ENCODE peak calls at places on chromosomes 3 and 15, in nine cellular contexts. O is NB4, D is uterus, C is lower leg skin, N is esophagus muscularis mucosa, L is K562, M is tibial nerve, X is ovary, J is sigmoid colon. S is an unnamed sample.

GRCh38 chr3:177622520-177622919 is 425.2 kb upstream of the TBL1XR1 start:
- DNase-seq in D (no peak), C (no peak), M (no peak), X (no peak), N (no peak), J (no peak), O (no peak), L (no peak), S (no peak)

GRCh38 chr3:69665026-69665739 is 74.1 kb upstream of the MITF start:
- DNase-seq in C (no peak), L (no peak), M (no peak), O (no peak), J (no peak), N (no peak), D (peak; percentile 54), X (no peak), S (peak; percentile 16)

GRCh38 chr15:76386178-76386577 is 49.6 kb downstream of the ISL2 start:
- DNase-seq in N (no peak), M (no peak), D (no peak), C (no peak), O (no peak), X (no peak), L (no peak), J (no peak), S (no peak)

GRCh38 chr3:66393486-66394260 is 107.1 kb downstream of the LRIG1 start:
- DNase-seq in C (peak; percentile 74), O (peak; percentile 4), J (peak; percentile 44), L (no peak), N (no peak), D (no peak), M (no peak), X (no peak), S (no peak)

GRCh38 chr15:76787273-76787672 is 117.9 kb downstream of the SCAPER start:
- DNase-seq in M (no peak), O (no peak), X (no peak), J (no peak), D (no peak), C (no peak), L (no peak), N (no peak), S (no peak)

GRCh38 chr15:57382222-57382621 is 5.9 kb downstream of the CGNL1 start:
- DNase-seq in M (no peak), L (no peak), O (no peak), N (no peak), C (no peak), J (no peak), D (no peak), X (no peak), S (no peak)

GRCh38 chr3:8987673-8988655 is 24.7 kb upstream of the RAD18 start:
- DNase-seq in N (no peak), M (peak; percentile 43), C (peak; percentile 95), X (peak; percentile 47), O (peak; percentile 68), D (peak; percentile 49), J (peak; percentile 79), L (peak; percentile 82), S (peak; percentile 45)

GRCh38 chr15:62783303-62783957 is 259.1 kb upstream of the TPM1 start:
- DNase-seq in J (no peak), L (no peak), M (no peak), D (no peak), C (no peak), O (no peak), X (peak; percentile 29), N (no peak), S (no peak)

GRCh38 chr3:97721446-97721845 is 43.1 kb upstream of the ARL6 start:
- DNase-seq in J (no peak), N (no peak), M (no peak), X (no peak), L (no peak), D (no peak), C (no peak), O (no peak), S (no peak)

GRCh38 chr3:11568503-11569155 is 75.1 kb downstream of the VGLL4 start:
- DNase-seq in M (peak; percentile 62), X (peak; percentile 72), N (no peak), C (peak; percentile 96), O (no peak), D (peak; percentile 82), J (peak; percentile 93), L (no peak), S (no peak)

GRCh38 chr3:44338010-44338827 is at the start of gene TCAIM:
- DNase-seq in J (peak; percentile 99), C (peak; percentile 99), X (peak; percentile 98), D (peak; percentile 97), N (peak; percentile 99), O (peak; percentile 97), L (peak; percentile 99), M (peak; percentile 88), S (peak; percentile 99)

GRCh38 chr3:128679338-128679737 is 28.7 kb upstream of the RPN1 start:
- DNase-seq in L (no peak), D (no peak), N (no peak), O (peak; percentile 67), X (no peak), M (no peak), J (no peak), C (no peak), S (no peak)

GRCh38 chr3:28612232-28612631 is 263.6 kb upstream of the AZI2 start:
- DNase-seq in J (no peak), O (no peak), N (no peak), D (no peak), M (no peak), C (no peak), L (no peak), X (no peak), S (no peak)

GRCh38 chr3:70982700-70983140 is 600.8 kb downstream of the FOXP1 start:
- DNase-seq in O (no peak), J (peak; percentile 74), M (peak; percentile 26), D (peak; percentile 51), X (peak; percentile 22), N (no peak), C (no peak), L (no peak), S (peak; percentile 69)

GRCh38 chr3:105353485-105354161 is 13.1 kb upstream of the ALCAM start:
- DNase-seq in O (no peak), M (no peak), L (no peak), J (no peak), N (no peak), D (no peak), X (no peak), C (peak; percentile 83), S (no peak)

GRCh38 chr15:73927003-73927475 is 777 bp downstream of the LOXL1 start:
- DNase-seq in O (peak; percentile 57), L (peak; percentile 23), C (peak; percentile 93), M (no peak), N (no peak), D (peak; percentile 59), X (peak; percentile 63), J (peak; percentile 83), S (no peak)

GRCh38 chr15:23663232-23663631 is 15.6 kb upstream of the MAGEL2 start:
- DNase-seq in C (no peak), X (no peak), O (no peak), N (no peak), M (no peak), J (no peak), L (no peak), D (no peak), S (no peak)

GRCh38 chr3:143329567-143330164 is 210.1 kb downstream of the CHST2 start:
- DNase-seq in X (peak; percentile 15), O (no peak), N (no peak), L (no peak), C (no peak), J (no peak), D (no peak), M (no peak), S (no peak)

GRCh38 chr3:45205126-45205525 is 21.0 kb downstream of the TMEM158 start:
- DNase-seq in M (no peak), D (no peak), L (no peak), O (peak; percentile 52), X (no peak), C (no peak), N (no peak), J (no peak), S (no peak)

GRCh38 chr15:72117448-72117697 is 577 bp downstream of the MYO9A start:
- DNase-seq in M (peak; percentile 53), C (peak; percentile 97), O (peak; percentile 80), N (peak; percentile 93), J (peak; percentile 92), X (peak; percentile 76), L (peak; percentile 63), D (peak; percentile 75), S (peak; percentile 83)

GRCh38 chr3:153161714-153162512 is at the start of gene RAP2B:
- DNase-seq in L (peak; percentile 93), C (peak; percentile 99), X (peak; percentile 96), N (peak; percentile 100), O (peak; percentile 96), M (peak; percentile 98), J (peak; percentile 98), D (peak; percentile 98), S (peak; percentile 97)
- TF ChIP-seq POLR2A in L (peak; percentile 82), C (no peak), X (peak; percentile 88), N (peak; percentile 84), O (peak; percentile 92), M (peak; percentile 98), J (peak; percentile 79), D (peak; percentile 96), S (peak; percentile 89)

GRCh38 chr3:32684800-32685603 is at the start of gene CNOT10:
- DNase-seq in D (peak; percentile 88), N (peak; percentile 96), L (peak; percentile 96), M (peak; percentile 88), C (peak; percentile 98), O (peak; percentile 97), J (peak; percentile 96), X (peak; percentile 88), S (peak; percentile 95)
- TF ChIP-seq POLR2A in D (peak; percentile 64), N (no peak), L (peak; percentile 86), M (no peak), C (no peak), O (peak; percentile 66), J (peak; percentile 9), X (peak; percentile 46), S (peak; percentile 84)

GRCh38 chr3:42515391-42515916 is 13.0 kb downstream of the VIPR1 start:
- DNase-seq in C (peak; percentile 94), L (no peak), N (no peak), O (no peak), M (no peak), D (no peak), J (no peak), X (no peak), S (no peak)
- TF ChIP-seq POLR2A in C (no peak), L (no peak), N (no peak), O (no peak), M (no peak), D (no peak), J (no peak), X (no peak), S (no peak)

DNA sequence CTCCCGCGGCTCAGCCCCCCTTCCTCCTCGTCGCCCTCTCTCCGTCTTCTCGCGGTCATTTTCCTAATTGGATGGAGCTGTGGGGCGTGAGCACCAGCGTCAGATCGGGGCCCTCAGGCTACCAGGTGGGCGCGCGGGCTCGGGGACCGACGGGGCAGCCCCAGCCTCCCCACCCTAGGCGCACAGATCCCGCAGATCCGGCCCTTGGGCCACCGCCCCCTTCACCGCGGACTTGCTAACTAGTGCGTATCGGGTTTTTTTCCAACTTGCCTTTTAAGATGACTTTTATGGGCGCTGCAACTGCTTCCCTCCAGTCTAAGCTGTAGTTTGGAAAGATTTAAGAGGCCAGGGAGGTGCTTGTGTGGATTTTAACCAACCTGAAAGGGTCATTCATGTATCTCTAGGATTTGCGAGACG is 1.3 kb downstream of the ZNF710 start:
- DNase-seq in J (peak; percentile 78), L (no peak), C (peak; percentile 88), O (peak; percentile 79), N (no peak), D (peak; percentile 46), X (peak; percentile 51), M (no peak), S (peak; percentile 55)
- TF ChIP-seq POLR2A in J (peak; percentile 20), L (no peak), C (no peak), O (no peak), N (no peak), D (no peak), X (no peak), M (no peak), S (no peak)

S was measured in erythroblast.